ENCODE peak calls at places on chromosomes 1 and 21, in seven cellular contexts. T is choroid plexus epithelial cell, N is cardiac fibroblast, W is IMR-90, V is HAP-1, X is tibial nerve, E is brain microvascular endothelial cell. Q is an unnamed sample.

GRCh38 chr1:209854196-209854595 is 26.4 kb downstream of the UTP25 start:
- DNase-seq in T (no peak), N (no peak), W (no peak), V (no peak), X (no peak), E (no peak), Q (no peak)

GRCh38 chr21:41638201-41638790 is 128.6 kb downstream of the RIPK4 start:
- DNase-seq in T (no peak), N (no peak), W (no peak), V (no peak), X (no peak), E (no peak), Q (no peak)

GRCh38 chr1:1627261-1627841 is 4.6 kb upstream of the MMP23B start:
- DNase-seq in T (no peak), N (no peak), W (no peak), V (no peak), X (no peak), E (no peak), Q (peak; percentile 88)

GRCh38 chr1:9687876-9688582 is 36.5 kb downstream of the PIK3CD start:
- DNase-seq in T (peak; percentile 40), N (peak; percentile 42), W (peak; percentile 21), V (no peak), X (no peak), E (peak; percentile 29), Q (peak; percentile 19)

GRCh38 chr21:34200288-34200905 is 127.0 kb downstream of the MRPS6 start:
- DNase-seq in T (peak; percentile 29), N (peak; percentile 35), W (no peak), V (no peak), X (no peak), E (no peak), Q (no peak)

GRCh38 chr1:53074313-53075154 is 12.5 kb downstream of the PODN start:
- DNase-seq in T (no peak), N (no peak), W (no peak), V (no peak), X (no peak), E (no peak), Q (peak; percentile 0)

GRCh38 chr1:114554577-114554976 is 26.8 kb downstream of the BCAS2 start:
- DNase-seq in T (no peak), N (no peak), W (no peak), V (no peak), X (no peak), E (no peak), Q (no peak)

GRCh38 chr1:23013657-23014056 is 2.0 kb downstream of the TEX46 start:
- DNase-seq in T (no peak), N (no peak), W (no peak), V (peak; percentile 18), X (no peak), E (no peak), Q (no peak)

GRCh38 chr21:42147386-42148020 is 71.4 kb upstream of the ABCG1 start:
- DNase-seq in T (no peak), N (no peak), W (no peak), V (no peak), X (no peak), E (no peak), Q (no peak)

GRCh38 chr1:109864960-109865611 is 45.6 kb upstream of the CSF1 start:
- DNase-seq in T (peak; percentile 44), N (peak; percentile 56), W (peak; percentile 42), V (no peak), X (peak; percentile 60), E (no peak), Q (peak; percentile 21)

GRCh38 chr1:205452906-205453305 is 2.9 kb downstream of the BLACAT1 start:
- DNase-seq in T (no peak), N (no peak), W (no peak), V (no peak), X (no peak), E (no peak), Q (no peak)

GRCh38 chr1:7146710-7147109 is 361.5 kb downstream of the CAMTA1 start:
- DNase-seq in T (no peak), N (no peak), W (no peak), V (no peak), X (no peak), E (no peak), Q (no peak)

GRCh38 chr1:246947255-246947654 is 15.5 kb upstream of the AHCTF1 start:
- DNase-seq in T (peak; percentile 96), N (peak; percentile 94), W (peak; percentile 46), V (no peak), X (peak; percentile 73), E (peak; percentile 76), Q (peak; percentile 23)

GRCh38 chr1:204588826-204589225 is 72.6 kb downstream of the MDM4 start:
- DNase-seq in T (no peak), N (no peak), W (no peak), V (no peak), X (no peak), E (no peak), Q (no peak)

GRCh38 chr1:228039986-228040385 is 33.2 kb downstream of the WNT3A start:
- DNase-seq in T (no peak), N (no peak), W (no peak), V (no peak), X (no peak), E (no peak), Q (no peak)

GRCh38 chr21:28871388-28872015 is 121.2 kb downstream of the LTN1 start:
- DNase-seq in T (peak; percentile 18), N (no peak), W (peak; percentile 51), V (no peak), X (no peak), E (peak; percentile 12), Q (peak; percentile 18)

GRCh38 chr21:45726438-45726837 is 82.9 kb downstream of the PCBP3 start:
- DNase-seq in T (no peak), N (no peak), W (no peak), V (no peak), X (no peak), E (no peak), Q (no peak)

GRCh38 chr1:172549621-172550280 is 16.8 kb downstream of the SUCO start:
- DNase-seq in T (peak; percentile 45), N (peak; percentile 22), W (no peak), V (no peak), X (no peak), E (no peak), Q (no peak)

GRCh38 chr1:206923009-206923960 is 1.5 kb upstream of the FCMR start:
- DNase-seq in T (no peak), N (no peak), W (no peak), V (no peak), X (no peak), E (no peak), Q (peak; percentile 67)

GRCh38 chr1:193850745-193851144 is 664.3 kb upstream of the B3GALT2 start:
- DNase-seq in T (peak; percentile 42), N (no peak), W (peak; percentile 2), V (no peak), X (no peak), E (no peak), Q (no peak)

GRCh38 chr1:44405041-44405803 is at the start of gene RNF220:
- DNase-seq in T (peak; percentile 81), N (peak; percentile 59), W (peak; percentile 52), V (peak; percentile 86), X (peak; percentile 42), E (peak; percentile 79), Q (peak; percentile 42)

GRCh38 chr1:87017994-87018672 is 103.7 kb downstream of the HS2ST1 start:
- DNase-seq in T (no peak), N (peak; percentile 9), W (no peak), V (no peak), X (no peak), E (no peak), Q (no peak)

GRCh38 chr1:91795601-91796389 is 90.2 kb downstream of the TGFBR3 start:
- DNase-seq in T (peak; percentile 76), N (peak; percentile 60), W (peak; percentile 77), V (no peak), X (no peak), E (peak; percentile 42), Q (no peak)

GRCh38 chr1:22841754-22842370 is 130.8 kb downstream of the LACTBL1 start:
- DNase-seq in T (no peak), N (no peak), W (no peak), V (no peak), X (no peak), E (no peak), Q (no peak)

GRCh38 chr1:18327650-18328049 is 153.1 kb upstream of the KLHDC7A start:
- DNase-seq in T (no peak), N (no peak), W (no peak), V (no peak), X (no peak), E (no peak), Q (no peak)

GRCh38 chr1:40630488-40631223 is 34.8 kb downstream of the RIMS3 start:
- DNase-seq in T (peak; percentile 67), N (peak; percentile 53), W (peak; percentile 19), V (peak; percentile 71), X (no peak), E (peak; percentile 38), Q (no peak)

GRCh38 chr1:22117238-22117637 is 25.7 kb downstream of the WNT4 start:
- DNase-seq in T (no peak), N (no peak), W (no peak), V (no peak), X (no peak), E (no peak), Q (no peak)

GRCh38 chr1:107181253-107181977 is 40.6 kb downstream of the NTNG1 start:
- DNase-seq in T (no peak), N (no peak), W (no peak), V (no peak), X (no peak), E (no peak), Q (no peak)
- H3K4me3 ChIP-seq in T (no peak overlapping the region), N (no peak overlapping the region), W (no peak overlapping the region), V (no peak overlapping the region), X (no peak overlapping the region), E (no peak overlapping the region), Q (no peak overlapping the region)

DNA sequence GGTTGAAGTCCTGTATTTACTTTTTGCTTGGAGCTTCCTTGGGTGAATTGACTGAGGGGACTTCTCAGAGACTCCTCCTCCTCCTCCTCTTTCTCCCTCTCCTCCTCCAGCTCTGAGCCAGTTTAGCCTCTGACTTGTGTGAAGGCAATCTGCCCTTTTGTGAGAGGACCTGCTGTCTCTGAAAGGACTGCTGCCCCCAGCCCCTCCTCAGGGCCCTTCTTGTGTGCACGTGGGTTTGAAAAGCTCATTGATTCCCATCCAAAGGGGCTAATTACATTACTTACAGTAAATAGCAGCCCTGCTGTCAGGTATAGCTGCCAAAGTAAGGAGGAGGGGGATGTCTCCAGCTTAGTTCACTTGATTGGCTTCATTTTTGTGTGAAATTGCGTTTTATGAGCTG is 2.0 kb upstream of the LHX9 start:
- DNase-seq in T (no peak), N (no peak), W (no peak), V (no peak), X (no peak), E (no peak), Q (no peak)
- H3K4me3 ChIP-seq in T (no peak overlapping the region), N (no peak overlapping the region), W (no peak overlapping the region), V (peak overlapping the region; percentile 57), X (no peak overlapping the region), E (no peak overlapping the region), Q (no peak overlapping the region)

GRCh38 chr1:15159166-15159555 is 5.6 kb downstream of the TMEM51 start:
- DNase-seq in T (no peak), N (no peak), W (peak; percentile 61), V (no peak), X (no peak), E (no peak), Q (no peak)
- H3K4me3 ChIP-seq in T (peak overlapping the region; percentile 18), N (no peak overlapping the region), W (peak overlapping the region; percentile 25), V (no peak overlapping the region), X (no peak overlapping the region), E (no peak overlapping the region), Q (no peak overlapping the region)

DNA sequence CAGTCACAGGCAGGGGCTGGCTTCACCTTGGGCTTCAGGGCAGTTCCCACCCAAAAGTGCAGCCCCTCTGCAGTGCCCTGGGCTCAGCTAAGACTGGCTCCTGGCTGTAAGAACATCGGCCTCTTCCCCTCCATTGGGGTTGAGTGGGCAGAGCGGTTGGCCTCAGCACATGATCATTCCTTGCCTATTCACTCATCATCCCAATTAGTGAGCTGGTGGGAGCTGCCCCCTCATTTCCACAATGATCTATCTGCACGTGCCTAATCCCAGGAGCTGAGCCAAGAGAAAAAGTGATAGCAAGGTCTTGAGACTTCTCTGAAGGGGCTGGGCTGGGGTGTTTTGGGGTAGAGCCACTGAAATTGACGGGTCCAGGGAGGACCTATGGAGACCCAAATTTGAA is 133.6 kb downstream of the SYF2 start:
- DNase-seq in T (no peak), N (no peak), W (no peak), V (no peak), X (no peak), E (no peak), Q (no peak)
- H3K4me3 ChIP-seq in T (no peak overlapping the region), N (no peak overlapping the region), W (no peak overlapping the region), V (no peak overlapping the region), X (no peak overlapping the region), E (no peak overlapping the region), Q (no peak overlapping the region)